ENCODE peak calls at places on chromosomes 11 and 22, in four cellular contexts. R, Y, F and H are unnamed samples.

GRCh38 chr11:66420671-66421476 is at the start of gene NPAS4:
- DNase-seq in Y (no peak), F (no peak), R (no peak), H (no peak)

GRCh38 chr22:45039206-45039605 is 29.4 kb upstream of the PHF21B start:
- DNase-seq in F (no peak), R (no peak), Y (no peak), H (no peak)

GRCh38 chr11:84381666-84382065 is 1095.5 kb upstream of the CCDC90B start:
- DNase-seq in Y (no peak), R (no peak), F (no peak), H (no peak)

GRCh38 chr22:29702025-29702930 is 17.5 kb upstream of the CABP7 start:
- DNase-seq in Y (no peak), R (no peak), F (no peak), H (peak)

GRCh38 chr22:32836286-32836859 is 34.9 kb downstream of the TIMP3 start:
- DNase-seq in Y (peak), F (no peak), R (no peak), H (peak)

GRCh38 chr11:68653486-68654430 is 30.6 kb upstream of the GAL start:
- DNase-seq in F (no peak), Y (no peak), R (no peak), H (no peak)

GRCh38 chr11:113730887-113731726 is 25.0 kb upstream of the TMPRSS5 start:
- DNase-seq in R (no peak), Y (peak), F (no peak), H (no peak)

GRCh38 chr11:117918366-117919255 is 10.6 kb downstream of the TMPRSS13 start:
- DNase-seq in F (no peak), R (no peak), Y (no peak), H (no peak)

GRCh38 chr22:30636226-30637077 is 871 bp downstream of the SLC35E4 start:
- DNase-seq in F (no peak), R (no peak), Y (no peak), H (no peak)

GRCh38 chr11:62449451-62449851 is 30.6 kb downstream of the SCGB1A1 start:
- DNase-seq in Y (peak), R (no peak), F (no peak), H (no peak)

GRCh38 chr11:9170450-9170849 is 79.1 kb upstream of the SCUBE2 start:
- DNase-seq in R (no peak), F (no peak), Y (no peak), H (no peak)

GRCh38 chr22:40853961-40854360 is 2.5 kb downstream of the ST13 start:
- DNase-seq in Y (no peak), F (no peak), R (no peak), H (no peak)

GRCh38 chr11:114307524-114308203 is 11.5 kb downstream of the NNMT start:
- DNase-seq in Y (no peak), F (no peak), R (no peak), H (no peak)